ENCODE peak calls at places on chromosomes 6 and 20, in nine cellular contexts. C is dorsolateral prefrontal cortex, X is ELR, G is SW480, T is anterior cingulate cortex, A is activated gamma-delta T cell treated with Interleukin-2 at 50 U/mL for 16 hours, O is aorta, H is ACHN, Z is progenitor cell of endocrine pancreas. U is an unnamed sample.

GRCh38 chr6:5851261-5851757 is 155.4 kb downstream of the NRN1 start:
- DNase-seq in H (peak), A (peak), Z (peak), X (no peak), G (peak), T (peak), C (peak), O (peak), U (no peak)

GRCh38 chr20:53748821-53749402 is 155.3 kb upstream of the ZNF217 start:
- DNase-seq in Z (no peak), T (no peak), O (no peak), A (peak), C (no peak), X (peak), H (peak), G (peak), U (no peak)

GRCh38 chr6:121666809-121667208 is 231.4 kb downstream of the GJA1 start:
- DNase-seq in T (no peak), X (peak), A (no peak), C (no peak), Z (no peak), O (no peak), G (peak), H (peak), U (no peak)

GRCh38 chr6:40320441-40320840 is 266.7 kb downstream of the LRFN2 start:
- DNase-seq in G (no peak), C (no peak), A (no peak), H (no peak), O (no peak), Z (no peak), X (no peak), T (no peak), U (no peak)

GRCh38 chr20:2768632-2769015 is 31.8 kb downstream of the CPXM1 start:
- DNase-seq in O (no peak), X (no peak), C (no peak), G (no peak), T (no peak), Z (no peak), A (no peak), H (no peak), U (peak)

GRCh38 chr6:166097914-166098522 is 69.6 kb downstream of the TBXT start:
- DNase-seq in H (peak), G (peak), O (peak), X (peak), T (no peak), Z (peak), C (no peak), A (peak), U (peak)

GRCh38 chr6:154613137-154613676 is 102.7 kb upstream of the CNKSR3 start:
- DNase-seq in T (no peak), O (no peak), C (no peak), X (peak), Z (no peak), G (peak), H (no peak), A (no peak), U (no peak)

GRCh38 chr20:5156670-5157448 is 30.1 kb downstream of the CDS2 start:
- DNase-seq in H (peak), O (no peak), G (peak), T (no peak), C (no peak), Z (no peak), A (no peak), X (peak), U (no peak)

GRCh38 chr20:51272392-51272791 is 249.5 kb upstream of the KCNG1 start:
- DNase-seq in C (no peak), X (peak), A (no peak), O (no peak), H (no peak), G (no peak), Z (no peak), T (no peak), U (no peak)

U was measured in posterior vena cava.